ENCODE peak calls at places on chromosomes 3 and 15, in four cellular contexts. One of them, this sample, is unnamed.

GRCh38 chr15:59227021-59227420 is 20.4 kb downstream of the LDHAL6B start:
- DNase-seq in stimulated activated CD8-positive, alpha-beta memory T cell treated with anti-CD3 and anti-CD28 coated beads, Interleukin-7, amount 100 ng/mL, for 1 hour: no peak
- DNase-seq in activated CD4-positive, CD25-positive, alpha-beta regulatory T cell treated with anti-CD3 and anti-CD28 coated beads, Interleukin-2, amount 50 U/mL, for 72 hours: no peak
- DNase-seq in WTC11: no peak
- DNase-seq in this sample: no peak

GRCh38 chr3:7977245-7978103 is 524.1 kb upstream of the LMCD1 start:
- DNase-seq in WTC11: no peak
- DNase-seq in activated CD4-positive, CD25-positive, alpha-beta regulatory T cell treated with anti-CD3 and anti-CD28 coated beads, Interleukin-2, amount 50 U/mL, for 72 hours: no peak
- DNase-seq in stimulated activated CD8-positive, alpha-beta memory T cell treated with anti-CD3 and anti-CD28 coated beads, Interleukin-7, amount 100 ng/mL, for 1 hour: no peak
- DNase-seq in this sample: no peak

GRCh38 chr3:44965165-44965564 is 10.8 kb downstream of the ZDHHC3 start:
- DNase-seq in activated CD4-positive, CD25-positive, alpha-beta regulatory T cell treated with anti-CD3 and anti-CD28 coated beads, Interleukin-2, amount 50 U/mL, for 72 hours: no peak
- DNase-seq in WTC11: no peak
- DNase-seq in stimulated activated CD8-positive, alpha-beta memory T cell treated with anti-CD3 and anti-CD28 coated beads, Interleukin-7, amount 100 ng/mL, for 1 hour: no peak
- DNase-seq in this sample: peak

GRCh38 chr3:169809230-169809795 is 3.4 kb upstream of the LRRIQ4 start:
- DNase-seq in stimulated activated CD8-positive, alpha-beta memory T cell treated with anti-CD3 and anti-CD28 coated beads, Interleukin-7, amount 100 ng/mL, for 1 hour: no peak
- DNase-seq in activated CD4-positive, CD25-positive, alpha-beta regulatory T cell treated with anti-CD3 and anti-CD28 coated beads, Interleukin-2, amount 50 U/mL, for 72 hours: no peak
- DNase-seq in WTC11: no peak
- DNase-seq in this sample: no peak

GRCh38 chr15:65055201-65055870 is 10.1 kb downstream of the SLC51B start:
- DNase-seq in stimulated activated CD8-positive, alpha-beta memory T cell treated with anti-CD3 and anti-CD28 coated beads, Interleukin-7, amount 100 ng/mL, for 1 hour: no peak
- DNase-seq in activated CD4-positive, CD25-positive, alpha-beta regulatory T cell treated with anti-CD3 and anti-CD28 coated beads, Interleukin-2, amount 50 U/mL, for 72 hours: no peak
- DNase-seq in WTC11: no peak
- DNase-seq in this sample: no peak

GRCh38 chr3:48403533-48404439 is 26.1 kb downstream of the PLXNB1 start:
- DNase-seq in activated CD4-positive, CD25-positive, alpha-beta regulatory T cell treated with anti-CD3 and anti-CD28 coated beads, Interleukin-2, amount 50 U/mL, for 72 hours: no peak
- DNase-seq in stimulated activated CD8-positive, alpha-beta memory T cell treated with anti-CD3 and anti-CD28 coated beads, Interleukin-7, amount 100 ng/mL, for 1 hour: no peak
- DNase-seq in WTC11: no peak
- DNase-seq in this sample: peak

GRCh38 chr3:98777286-98777685 is 14.1 kb downstream of the ST3GAL6 start:
- DNase-seq in WTC11: no peak
- DNase-seq in activated CD4-positive, CD25-positive, alpha-beta regulatory T cell treated with anti-CD3 and anti-CD28 coated beads, Interleukin-2, amount 50 U/mL, for 72 hours: no peak
- DNase-seq in stimulated activated CD8-positive, alpha-beta memory T cell treated with anti-CD3 and anti-CD28 coated beads, Interleukin-7, amount 100 ng/mL, for 1 hour: no peak
- DNase-seq in this sample: no peak

GRCh38 chr15:73991260-73991659 is 835 bp downstream of the STOML1 start:
- DNase-seq in stimulated activated CD8-positive, alpha-beta memory T cell treated with anti-CD3 and anti-CD28 coated beads, Interleukin-7, amount 100 ng/mL, for 1 hour: no peak
- DNase-seq in WTC11: no peak
- DNase-seq in activated CD4-positive, CD25-positive, alpha-beta regulatory T cell treated with anti-CD3 and anti-CD28 coated beads, Interleukin-2, amount 50 U/mL, for 72 hours: no peak
- DNase-seq in this sample: no peak

GRCh38 chr3:188531210-188531609 is 377.3 kb downstream of the LPP start:
- DNase-seq in WTC11: no peak
- DNase-seq in activated CD4-positive, CD25-positive, alpha-beta regulatory T cell treated with anti-CD3 and anti-CD28 coated beads, Interleukin-2, amount 50 U/mL, for 72 hours: no peak
- DNase-seq in stimulated activated CD8-positive, alpha-beta memory T cell treated with anti-CD3 and anti-CD28 coated beads, Interleukin-7, amount 100 ng/mL, for 1 hour: no peak
- DNase-seq in this sample: no peak

GRCh38 chr3:119885746-119886530 is 104.0 kb downstream of the NR1I2 start:
- DNase-seq in stimulated activated CD8-positive, alpha-beta memory T cell treated with anti-CD3 and anti-CD28 coated beads, Interleukin-7, amount 100 ng/mL, for 1 hour: no peak
- DNase-seq in WTC11: no peak
- DNase-seq in activated CD4-positive, CD25-positive, alpha-beta regulatory T cell treated with anti-CD3 and anti-CD28 coated beads, Interleukin-2, amount 50 U/mL, for 72 hours: no peak
- DNase-seq in this sample: no peak

GRCh38 chr15:78455749-78456148 is 17.7 kb downstream of the IREB2 start:
- DNase-seq in WTC11: no peak
- DNase-seq in stimulated activated CD8-positive, alpha-beta memory T cell treated with anti-CD3 and anti-CD28 coated beads, Interleukin-7, amount 100 ng/mL, for 1 hour: no peak
- DNase-seq in activated CD4-positive, CD25-positive, alpha-beta regulatory T cell treated with anti-CD3 and anti-CD28 coated beads, Interleukin-2, amount 50 U/mL, for 72 hours: no peak
- DNase-seq in this sample: no peak

GRCh38 chr3:172166890-172167289 is 127.5 kb downstream of the FNDC3B start:
- DNase-seq in WTC11: no peak
- DNase-seq in stimulated activated CD8-positive, alpha-beta memory T cell treated with anti-CD3 and anti-CD28 coated beads, Interleukin-7, amount 100 ng/mL, for 1 hour: no peak
- DNase-seq in activated CD4-positive, CD25-positive, alpha-beta regulatory T cell treated with anti-CD3 and anti-CD28 coated beads, Interleukin-2, amount 50 U/mL, for 72 hours: no peak
- DNase-seq in this sample: no peak

This sample was measured in ascending aorta.